ENCODE peak calls at places on chromosomes 5 and 9, in eight cellular contexts. C is stimulated activated CD4-positive, alpha-beta T cell treated with anti-CD3 and anti-CD28 coated beads, Interleukin-2, amount 100 ng/mL, for 24 hours; P is neural crest cell; S is fibroblast of lung; E is AG20443; W is dorsolateral prefrontal cortex; R is substantia nigra; Q is kidney epithelial cell. G is an unnamed sample.

GRCh38 chr5:61332369-61332745 is 299 bp downstream of the ZSWIM6 start:
- DNase-seq in P (peak), C (peak), Q (no peak), E (no peak), S (no peak), W (peak), R (peak), G (peak)

GRCh38 chr5:143146161-143146560 is 257.3 kb downstream of the NR3C1 start:
- DNase-seq in E (no peak), S (no peak), Q (no peak), W (no peak), R (no peak), C (no peak), P (no peak), G (no peak)

GRCh38 chr5:143166661-143167420 is 236.6 kb downstream of the NR3C1 start:
- DNase-seq in S (no peak), E (no peak), Q (no peak), P (no peak), C (no peak), W (no peak), R (no peak), G (no peak)

GRCh38 chr5:167814828-167815227 is 476.6 kb upstream of the WWC1 start:
- DNase-seq in S (peak), C (no peak), P (no peak), R (no peak), Q (peak), E (peak), W (no peak), G (no peak)

GRCh38 chr5:53712327-53712726 is 151.9 kb downstream of the NDUFS4 start:
- DNase-seq in W (no peak), E (peak), C (no peak), S (no peak), P (no peak), Q (no peak), R (no peak), G (no peak)

GRCh38 chr9:109150925-109151547 is 16.0 kb downstream of the FRRS1L start:
- DNase-seq in C (no peak), E (no peak), S (no peak), W (no peak), R (no peak), Q (no peak), P (no peak), G (no peak)

GRCh38 chr5:3339798-3340115 is 255.9 kb upstream of the IRX1 start:
- DNase-seq in S (no peak), W (no peak), E (no peak), C (no peak), P (no peak), Q (no peak), R (no peak), G (no peak)

GRCh38 chr9:129596541-129597328 is 24.2 kb downstream of the C9orf50 start:
- DNase-seq in E (peak), C (no peak), W (no peak), Q (no peak), S (peak), R (no peak), P (peak), G (peak)

GRCh38 chr5:173829826-173830225 is 58.3 kb upstream of the CPEB4 start:
- DNase-seq in R (no peak), P (no peak), Q (peak), C (no peak), W (no peak), S (no peak), E (peak), G (no peak)

GRCh38 chr9:97041898-97042297 is 3.0 kb upstream of the CTSV start:
- DNase-seq in E (no peak), R (no peak), W (no peak), C (no peak), P (no peak), S (no peak), Q (no peak), G (no peak)

GRCh38 chr5:58457040-58457439 is 2.8 kb downstream of the PLK2 start:
- DNase-seq in C (no peak), P (no peak), S (no peak), W (no peak), Q (no peak), E (no peak), R (no peak), G (no peak)

GRCh38 chr5:106880656-106881055 is 790.1 kb downstream of the EFNA5 start:
- DNase-seq in W (no peak), S (no peak), P (no peak), C (no peak), R (no peak), Q (no peak), E (no peak), G (no peak)

GRCh38 chr5:21681906-21682305 is 1171.2 kb downstream of the CDH12 start:
- DNase-seq in C (no peak), Q (no peak), W (no peak), S (no peak), P (no peak), E (no peak), R (no peak), G (no peak)

GRCh38 chr5:124822647-124823046 is 76.2 kb upstream of the ZNF608 start:
- DNase-seq in W (no peak), P (no peak), R (no peak), E (no peak), C (no peak), S (no peak), Q (no peak), G (no peak)